ENCODE peak calls at places on chromosomes 5 and 9, in seven cellular contexts. One of them, this sample, is unnamed.

GRCh38 chr5:5726401-5726800 is 303.9 kb downstream of the ICE1 start:
- DNase-seq in CD8-positive, alpha-beta T cell: no peak
- DNase-seq in GM20000: no peak
- DNase-seq in A549: no peak
- DNase-seq in cardiac fibroblast: no peak
- DNase-seq in activated B cell treated with CpG ODN at 0.5 μM for 24 hours: no peak
- DNase-seq in mesothelial cell of epicardium: no peak
- DNase-seq in this sample: no peak

GRCh38 chr5:97388794-97389193 is 205.7 kb upstream of the RIOK2 start:
- DNase-seq in CD8-positive, alpha-beta T cell: no peak
- DNase-seq in mesothelial cell of epicardium: no peak
- DNase-seq in cardiac fibroblast: no peak
- DNase-seq in GM20000: no peak
- DNase-seq in activated B cell treated with CpG ODN at 0.5 μM for 24 hours: no peak
- DNase-seq in A549: no peak
- DNase-seq in this sample: no peak

GRCh38 chr5:59565551-59565950 is 328.0 kb downstream of the PDE4D start:
- DNase-seq in cardiac fibroblast: no peak
- DNase-seq in GM20000: no peak
- DNase-seq in mesothelial cell of epicardium: no peak
- DNase-seq in CD8-positive, alpha-beta T cell: no peak
- DNase-seq in activated B cell treated with CpG ODN at 0.5 μM for 24 hours: no peak
- DNase-seq in A549: no peak
- DNase-seq in this sample: no peak

GRCh38 chr5:74412064-74412463 is 228.5 kb downstream of the ENC1 start:
- DNase-seq in activated B cell treated with CpG ODN at 0.5 μM for 24 hours: no peak
- DNase-seq in CD8-positive, alpha-beta T cell: no peak
- DNase-seq in A549: no peak
- DNase-seq in mesothelial cell of epicardium: no peak
- DNase-seq in GM20000: no peak
- DNase-seq in cardiac fibroblast: no peak
- DNase-seq in this sample: no peak

GRCh38 chr5:87020099-87020934 is 247.4 kb upstream of the RASA1 start:
- DNase-seq in CD8-positive, alpha-beta T cell: no peak
- DNase-seq in A549: no peak
- DNase-seq in GM20000: peak
- DNase-seq in mesothelial cell of epicardium: no peak
- DNase-seq in cardiac fibroblast: peak
- DNase-seq in activated B cell treated with CpG ODN at 0.5 μM for 24 hours: no peak
- DNase-seq in this sample: peak

GRCh38 chr5:56340196-56340980 is 107.3 kb upstream of the ANKRD55 start:
- DNase-seq in mesothelial cell of epicardium: no peak
- DNase-seq in activated B cell treated with CpG ODN at 0.5 μM for 24 hours: no peak
- DNase-seq in cardiac fibroblast: peak
- DNase-seq in A549: no peak
- DNase-seq in GM20000: no peak
- DNase-seq in CD8-positive, alpha-beta T cell: no peak
- DNase-seq in this sample: no peak

GRCh38 chr9:110217656-110218099 is 9.7 kb upstream of the C9orf152 start:
- DNase-seq in GM20000: peak
- DNase-seq in mesothelial cell of epicardium: no peak
- DNase-seq in CD8-positive, alpha-beta T cell: no peak
- DNase-seq in cardiac fibroblast: peak
- DNase-seq in activated B cell treated with CpG ODN at 0.5 μM for 24 hours: no peak
- DNase-seq in A549: peak
- DNase-seq in this sample: peak

GRCh38 chr5:171573451-171574160 is 154.2 kb downstream of the FGF18 start:
- DNase-seq in cardiac fibroblast: no peak
- DNase-seq in mesothelial cell of epicardium: no peak
- DNase-seq in GM20000: no peak
- DNase-seq in A549: no peak
- DNase-seq in CD8-positive, alpha-beta T cell: no peak
- DNase-seq in activated B cell treated with CpG ODN at 0.5 μM for 24 hours: no peak
- DNase-seq in this sample: no peak

GRCh38 chr5:181052928-181053759 is 13.1 kb downstream of the BTNL9 start:
- DNase-seq in cardiac fibroblast: no peak
- DNase-seq in GM20000: peak
- DNase-seq in activated B cell treated with CpG ODN at 0.5 μM for 24 hours: peak
- DNase-seq in A549: no peak
- DNase-seq in CD8-positive, alpha-beta T cell: no peak
- DNase-seq in mesothelial cell of epicardium: no peak
- DNase-seq in this sample: peak

GRCh38 chr9:115972802-115973201 is 180.8 kb upstream of the PAPPA start:
- DNase-seq in mesothelial cell of epicardium: no peak
- DNase-seq in activated B cell treated with CpG ODN at 0.5 μM for 24 hours: no peak
- DNase-seq in A549: peak
- DNase-seq in cardiac fibroblast: no peak
- DNase-seq in GM20000: no peak
- DNase-seq in CD8-positive, alpha-beta T cell: no peak
- DNase-seq in this sample: no peak

GRCh38 chr9:37746448-37747270 is 6.9 kb upstream of the TRMT10B start:
- DNase-seq in activated B cell treated with CpG ODN at 0.5 μM for 24 hours: no peak
- DNase-seq in A549: no peak
- DNase-seq in cardiac fibroblast: no peak
- DNase-seq in mesothelial cell of epicardium: no peak
- DNase-seq in GM20000: no peak
- DNase-seq in CD8-positive, alpha-beta T cell: no peak
- DNase-seq in this sample: no peak

GRCh38 chr5:81779935-81780266 is 29.0 kb upstream of the SSBP2 start:
- DNase-seq in cardiac fibroblast: no peak
- DNase-seq in mesothelial cell of epicardium: no peak
- DNase-seq in CD8-positive, alpha-beta T cell: no peak
- DNase-seq in A549: no peak
- DNase-seq in GM20000: no peak
- DNase-seq in activated B cell treated with CpG ODN at 0.5 μM for 24 hours: no peak
- DNase-seq in this sample: no peak

GRCh38 chr9:13576101-13576500 is 296.6 kb upstream of the MPDZ start:
- DNase-seq in activated B cell treated with CpG ODN at 0.5 μM for 24 hours: no peak
- DNase-seq in GM20000: no peak
- DNase-seq in CD8-positive, alpha-beta T cell: no peak
- DNase-seq in cardiac fibroblast: peak
- DNase-seq in mesothelial cell of epicardium: no peak
- DNase-seq in A549: no peak
- DNase-seq in this sample: no peak

GRCh38 chr5:178483620-178484019 is 106.6 kb downstream of the COL23A1 start:
- DNase-seq in A549: no peak
- DNase-seq in mesothelial cell of epicardium: no peak
- DNase-seq in cardiac fibroblast: no peak
- DNase-seq in activated B cell treated with CpG ODN at 0.5 μM for 24 hours: no peak
- DNase-seq in GM20000: no peak
- DNase-seq in CD8-positive, alpha-beta T cell: peak
- DNase-seq in this sample: no peak

GRCh38 chr5:131460867-131461572 is 174.0 kb downstream of the RAPGEF6 start:
- DNase-seq in activated B cell treated with CpG ODN at 0.5 μM for 24 hours: no peak
- DNase-seq in A549: no peak
- DNase-seq in cardiac fibroblast: peak
- DNase-seq in GM20000: no peak
- DNase-seq in mesothelial cell of epicardium: no peak
- DNase-seq in CD8-positive, alpha-beta T cell: no peak
- DNase-seq in this sample: no peak

GRCh38 chr9:20022410-20022809 is 233.6 kb upstream of the SLC24A2 start:
- DNase-seq in activated B cell treated with CpG ODN at 0.5 μM for 24 hours: no peak
- DNase-seq in GM20000: no peak
- DNase-seq in A549: no peak
- DNase-seq in CD8-positive, alpha-beta T cell: no peak
- DNase-seq in mesothelial cell of epicardium: no peak
- DNase-seq in cardiac fibroblast: peak
- DNase-seq in this sample: no peak

GRCh38 chr5:55039843-55040242 is 15.8 kb downstream of the GZMK start:
- DNase-seq in CD8-positive, alpha-beta T cell: no peak
- DNase-seq in cardiac fibroblast: no peak
- DNase-seq in mesothelial cell of epicardium: no peak
- DNase-seq in GM20000: no peak
- DNase-seq in A549: peak
- DNase-seq in activated B cell treated with CpG ODN at 0.5 μM for 24 hours: no peak
- DNase-seq in this sample: no peak

GRCh38 chr5:12947379-12947778 is 997.1 kb downstream of the DNAH5 start:
- DNase-seq in cardiac fibroblast: no peak
- DNase-seq in CD8-positive, alpha-beta T cell: no peak
- DNase-seq in A549: no peak
- DNase-seq in GM20000: no peak
- DNase-seq in activated B cell treated with CpG ODN at 0.5 μM for 24 hours: no peak
- DNase-seq in mesothelial cell of epicardium: no peak
- DNase-seq in this sample: no peak

GRCh38 chr9:25964239-25964638 is 286.0 kb upstream of the TUSC1 start:
- DNase-seq in A549: peak
- DNase-seq in CD8-positive, alpha-beta T cell: no peak
- DNase-seq in mesothelial cell of epicardium: no peak
- DNase-seq in cardiac fibroblast: peak
- DNase-seq in GM20000: peak
- DNase-seq in activated B cell treated with CpG ODN at 0.5 μM for 24 hours: no peak
- DNase-seq in this sample: peak

DNA sequence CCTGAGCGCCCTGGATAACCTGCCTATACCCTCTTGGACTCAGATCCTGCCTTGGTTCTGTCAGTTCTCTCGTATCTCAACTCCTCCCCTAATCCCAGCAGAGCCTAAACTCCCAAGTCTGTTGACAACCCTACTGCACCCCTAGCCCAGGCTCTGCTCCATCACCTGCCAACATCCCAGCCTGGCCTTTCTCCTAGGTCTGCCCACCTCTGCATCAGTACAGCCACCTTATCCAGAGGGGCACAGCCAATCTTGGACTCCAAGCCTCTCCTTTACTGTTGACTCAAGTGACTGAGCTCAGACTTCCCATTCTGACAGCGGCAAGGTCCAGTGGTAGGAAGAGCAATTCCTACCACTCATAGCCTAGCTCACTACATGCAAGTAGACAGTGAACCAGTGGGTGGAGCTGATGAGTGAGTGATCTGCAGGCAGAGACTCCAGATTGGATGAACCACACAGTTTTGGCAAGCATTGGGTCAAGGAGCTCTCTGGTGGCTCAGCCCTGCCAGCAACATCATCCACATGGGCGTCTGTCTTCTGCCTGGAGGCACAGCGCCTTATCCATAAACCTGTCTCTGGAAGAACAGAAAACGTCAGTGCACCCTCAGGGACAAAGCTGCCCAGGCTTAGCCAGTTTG is 26.5 kb downstream of the TRMO start:
- DNase-seq in cardiac fibroblast: peak
- DNase-seq in GM20000: no peak
- DNase-seq in activated B cell treated with CpG ODN at 0.5 μM for 24 hours: no peak
- DNase-seq in A549: peak
- DNase-seq in CD8-positive, alpha-beta T cell: no peak
- DNase-seq in mesothelial cell of epicardium: no peak
- DNase-seq in this sample: no peak
- TF ChIP-seq CTCF in cardiac fibroblast: peak
- TF ChIP-seq CTCF in GM20000: no peak
- TF ChIP-seq CTCF in activated B cell treated with CpG ODN at 0.5 μM for 24 hours: no peak
- TF ChIP-seq CTCF in A549: no peak
- TF ChIP-seq CTCF in CD8-positive, alpha-beta T cell: no peak
- TF ChIP-seq CTCF in mesothelial cell of epicardium: no peak
- TF ChIP-seq CTCF in this sample: peak

GRCh38 chr9:91192785-91193657 is 168.7 kb downstream of the AUH start:
- DNase-seq in mesothelial cell of epicardium: no peak
- DNase-seq in GM20000: peak
- DNase-seq in CD8-positive, alpha-beta T cell: peak
- DNase-seq in activated B cell treated with CpG ODN at 0.5 μM for 24 hours: peak
- DNase-seq in cardiac fibroblast: peak
- DNase-seq in A549: peak
- DNase-seq in this sample: no peak

GRCh38 chr9:91193658-91194391 is 167.9 kb downstream of the AUH start:
- DNase-seq in activated B cell treated with CpG ODN at 0.5 μM for 24 hours: peak
- DNase-seq in mesothelial cell of epicardium: peak
- DNase-seq in GM20000: peak
- DNase-seq in A549: peak
- DNase-seq in cardiac fibroblast: peak
- DNase-seq in CD8-positive, alpha-beta T cell: peak
- DNase-seq in this sample: peak

GRCh38 chr9:91190062-91190461 is 171.7 kb downstream of the AUH start:
- DNase-seq in cardiac fibroblast: no peak
- DNase-seq in GM20000: no peak
- DNase-seq in A549: no peak
- DNase-seq in mesothelial cell of epicardium: no peak
- DNase-seq in CD8-positive, alpha-beta T cell: no peak
- DNase-seq in activated B cell treated with CpG ODN at 0.5 μM for 24 hours: no peak
- DNase-seq in this sample: no peak

GRCh38 chr9:91192379-91192775 is 169.3 kb downstream of the AUH start:
- DNase-seq in activated B cell treated with CpG ODN at 0.5 μM for 24 hours: no peak
- DNase-seq in CD8-positive, alpha-beta T cell: no peak
- DNase-seq in GM20000: no peak
- DNase-seq in cardiac fibroblast: peak
- DNase-seq in mesothelial cell of epicardium: no peak
- DNase-seq in A549: no peak
- DNase-seq in this sample: no peak

DNA sequence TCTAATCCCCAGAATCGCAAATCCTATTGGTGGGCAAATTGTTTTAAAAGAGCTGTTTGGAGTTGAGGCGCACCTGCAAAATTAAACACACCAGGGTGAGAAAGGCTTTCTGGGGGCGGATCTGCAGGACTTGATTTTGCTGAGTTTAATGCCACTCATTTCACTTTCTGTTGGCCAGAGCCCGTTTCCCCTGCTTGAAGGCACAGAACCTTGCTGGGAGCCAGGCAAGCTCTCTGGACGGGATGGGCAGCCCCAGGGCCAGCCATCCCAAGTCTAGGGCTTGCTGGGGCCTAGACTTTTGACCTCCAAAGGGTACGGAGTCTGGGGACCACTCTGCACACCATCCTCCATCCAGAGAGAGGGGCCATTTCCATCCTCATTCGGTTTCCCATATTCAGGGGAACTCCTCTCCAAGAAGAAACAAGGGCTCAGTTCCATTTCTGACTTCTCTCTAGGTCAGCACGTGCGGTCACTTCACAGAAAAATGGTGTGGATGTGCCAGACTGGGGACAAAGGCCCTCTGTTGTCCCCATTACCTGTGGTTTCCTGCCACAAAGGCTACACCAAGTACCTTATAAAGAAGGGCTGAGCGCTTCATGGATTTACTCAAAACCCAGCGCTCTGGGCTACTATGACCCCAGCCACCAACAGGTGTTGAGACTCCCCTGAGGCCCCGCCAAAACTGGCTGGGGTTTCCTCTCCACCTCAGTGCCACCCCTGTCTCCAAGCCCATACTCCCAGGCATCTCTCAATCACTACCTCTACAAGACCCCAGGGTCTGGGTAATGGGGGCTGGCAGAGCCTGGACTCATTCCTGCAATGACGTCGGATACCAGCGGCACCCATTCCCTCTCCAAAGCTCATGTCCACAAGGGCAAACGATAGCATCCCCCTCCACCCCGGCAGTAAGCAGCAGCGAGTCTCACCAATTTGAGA is 170.0 kb downstream of the AUH start:
- DNase-seq in activated B cell treated with CpG ODN at 0.5 μM for 24 hours: no peak
- DNase-seq in A549: no peak
- DNase-seq in GM20000: no peak
- DNase-seq in cardiac fibroblast: no peak
- DNase-seq in mesothelial cell of epicardium: no peak
- DNase-seq in CD8-positive, alpha-beta T cell: no peak
- DNase-seq in this sample: no peak
- TF ChIP-seq CTCF in activated B cell treated with CpG ODN at 0.5 μM for 24 hours: no peak
- TF ChIP-seq CTCF in A549: no peak
- TF ChIP-seq CTCF in GM20000: no peak
- TF ChIP-seq CTCF in cardiac fibroblast: no peak
- TF ChIP-seq CTCF in mesothelial cell of epicardium: no peak
- TF ChIP-seq CTCF in CD8-positive, alpha-beta T cell: no peak
- TF ChIP-seq CTCF in this sample: no peak

GRCh38 chr5:84382363-84383295 is 2.1 kb downstream of the EDIL3 start:
- DNase-seq in cardiac fibroblast: peak
- DNase-seq in A549: peak
- DNase-seq in mesothelial cell of epicardium: peak
- DNase-seq in GM20000: no peak
- DNase-seq in CD8-positive, alpha-beta T cell: no peak
- DNase-seq in activated B cell treated with CpG ODN at 0.5 μM for 24 hours: no peak
- DNase-seq in this sample: no peak
- TF ChIP-seq CTCF in cardiac fibroblast: no peak
- TF ChIP-seq CTCF in A549: no peak
- TF ChIP-seq CTCF in mesothelial cell of epicardium: no peak
- TF ChIP-seq CTCF in GM20000: no peak
- TF ChIP-seq CTCF in CD8-positive, alpha-beta T cell: no peak
- TF ChIP-seq CTCF in activated B cell treated with CpG ODN at 0.5 μM for 24 hours: no peak
- TF ChIP-seq CTCF in this sample: no peak

GRCh38 chr5:127909078-127909477 is 174.5 kb upstream of the SLC12A2 start:
- DNase-seq in CD8-positive, alpha-beta T cell: no peak
- DNase-seq in activated B cell treated with CpG ODN at 0.5 μM for 24 hours: no peak
- DNase-seq in cardiac fibroblast: peak
- DNase-seq in GM20000: peak
- DNase-seq in mesothelial cell of epicardium: no peak
- DNase-seq in A549: peak
- DNase-seq in this sample: peak
- TF ChIP-seq CTCF in CD8-positive, alpha-beta T cell: no peak
- TF ChIP-seq CTCF in activated B cell treated with CpG ODN at 0.5 μM for 24 hours: no peak
- TF ChIP-seq CTCF in cardiac fibroblast: peak
- TF ChIP-seq CTCF in GM20000: peak
- TF ChIP-seq CTCF in mesothelial cell of epicardium: no peak
- TF ChIP-seq CTCF in A549: peak
- TF ChIP-seq CTCF in this sample: peak

This sample was measured in GM13977.